ENCODE peak calls at places on chromosomes 4 and X, in seven cellular contexts. Y is CD8-positive, alpha-beta T cell; X is osteocyte; D is GM10248; R is mesothelial cell of epicardium; Q is psoas muscle; A is HCT116. S is an unnamed sample.

GRCh38 chr4:171813195-171813955 is at the start of gene GALNTL6:
- DNase-seq in Y (no peak), X (no peak), D (peak; percentile 8), R (peak; percentile 37), Q (peak; percentile 15), A (no peak), S (peak; percentile 68)

GRCh38 chr4:151250706-151251105 is 26.3 kb upstream of the PRSS48 start:
- DNase-seq in Y (no peak), X (no peak), D (no peak), R (no peak), Q (no peak), A (no peak), S (no peak)

GRCh38 chrX:38627683-38628082 is 66.3 kb downstream of the TSPAN7 start:
- DNase-seq in Y (no peak), X (no peak), D (peak; percentile 13), R (no peak), Q (no peak), A (peak; percentile 22), S (no peak)

GRCh38 chrX:107686792-107687191 is 58.5 kb downstream of the PRPS1 start:
- DNase-seq in Y (no peak), X (no peak), D (no peak), R (no peak), Q (no peak), A (no peak), S (no peak)

GRCh38 chr4:87108142-87108546 is 112.3 kb downstream of the KLHL8 start:
- DNase-seq in Y (no peak), X (no peak), D (no peak), R (no peak), Q (peak; percentile 53), A (peak; percentile 85), S (no peak)

GRCh38 chr4:53920116-53920515 is 144.3 kb downstream of the CHIC2 start:
- DNase-seq in Y (no peak), X (no peak), D (no peak), R (no peak), Q (no peak), A (no peak), S (no peak)

GRCh38 chrX:9873952-9874351 is 87.7 kb downstream of the SHROOM2 start:
- DNase-seq in Y (peak; percentile 14), X (no peak), D (peak; percentile 56), R (no peak), Q (no peak), A (peak; percentile 10), S (no peak)

GRCh38 chr4:45007499-45007898 is 281.1 kb upstream of the GNPDA2 start:
- DNase-seq in Y (no peak), X (no peak), D (no peak), R (no peak), Q (no peak), A (no peak), S (no peak)

GRCh38 chr4:177964061-177964460 is 521.8 kb upstream of the AGA start:
- DNase-seq in Y (no peak), X (no peak), D (no peak), R (no peak), Q (no peak), A (no peak), S (no peak)

GRCh38 chr4:183971938-183972490 is 66.9 kb downstream of the STOX2 start:
- DNase-seq in Y (no peak), X (no peak), D (no peak), R (no peak), Q (no peak), A (no peak), S (no peak)

GRCh38 chrX:114038358-114038757 is 545.5 kb upstream of the HTR2C start:
- DNase-seq in Y (no peak), X (no peak), D (no peak), R (no peak), Q (no peak), A (no peak), S (no peak)

GRCh38 chr4:24809376-24809775 is 14.0 kb downstream of the SOD3 start:
- DNase-seq in Y (no peak), X (no peak), D (no peak), R (no peak), Q (no peak), A (no peak), S (no peak)

GRCh38 chr4:9735515-9735914 is 45.9 kb upstream of the DRD5 start:
- DNase-seq in Y (no peak), X (no peak), D (no peak), R (no peak), Q (no peak), A (no peak), S (no peak)

GRCh38 chrX:105894721-105895120 is 72.4 kb downstream of the NRK start:
- DNase-seq in Y (no peak), X (no peak), D (no peak), R (no peak), Q (no peak), A (no peak), S (no peak)

GRCh38 chrX:6738518-6739470 is 203.9 kb upstream of the VCX3A start:
- DNase-seq in Y (no peak), X (no peak), D (peak; percentile 45), R (no peak), Q (no peak), A (no peak), S (no peak)

GRCh38 chrX:142089193-142089592 is 115.9 kb downstream of the MAGEC2 start:
- DNase-seq in Y (no peak), X (no peak), D (no peak), R (no peak), Q (no peak), A (no peak), S (no peak)

GRCh38 chrX:100980608-100981497 is 11.3 kb downstream of the ARL13A start:
- DNase-seq in Y (no peak), X (no peak), D (no peak), R (no peak), Q (peak; percentile 31), A (peak; percentile 73), S (no peak)

GRCh38 chr4:189843392-189844009 is 97.2 kb upstream of the FRG1 start:
- DNase-seq in Y (no peak), X (no peak), D (no peak), R (no peak), Q (no peak), A (no peak), S (no peak)

GRCh38 chr4:10608501-10609219 is 75.9 kb downstream of the CLNK start:
- DNase-seq in Y (no peak), X (no peak), D (no peak), R (no peak), Q (no peak), A (no peak), S (no peak)

GRCh38 chr4:13627185-13627605 is 330 bp downstream of the BOD1L1 start:
- DNase-seq in Y (no peak), X (no peak), D (no peak), R (no peak), Q (peak; percentile 27), A (no peak), S (peak; percentile 70)

GRCh38 chr4:74503580-74503979 is 58.6 kb downstream of the AREG start:
- DNase-seq in Y (no peak), X (no peak), D (no peak), R (no peak), Q (no peak), A (no peak), S (no peak)

GRCh38 chrX:78708171-78708570 is 39.3 kb upstream of the LPAR4 start:
- DNase-seq in Y (no peak), X (no peak), D (peak; percentile 5), R (no peak), Q (no peak), A (no peak), S (no peak)

GRCh38 chr4:108651068-108651794 is 832 bp downstream of the OSTC start:
- DNase-seq in Y (no peak), X (no peak), D (no peak), R (no peak), Q (no peak), A (no peak), S (no peak)

GRCh38 chr4:54272051-54272450 is 43.0 kb downstream of the PDGFRA start:
- DNase-seq in Y (no peak), X (no peak), D (no peak), R (no peak), Q (no peak), A (no peak), S (no peak)

DNA sequence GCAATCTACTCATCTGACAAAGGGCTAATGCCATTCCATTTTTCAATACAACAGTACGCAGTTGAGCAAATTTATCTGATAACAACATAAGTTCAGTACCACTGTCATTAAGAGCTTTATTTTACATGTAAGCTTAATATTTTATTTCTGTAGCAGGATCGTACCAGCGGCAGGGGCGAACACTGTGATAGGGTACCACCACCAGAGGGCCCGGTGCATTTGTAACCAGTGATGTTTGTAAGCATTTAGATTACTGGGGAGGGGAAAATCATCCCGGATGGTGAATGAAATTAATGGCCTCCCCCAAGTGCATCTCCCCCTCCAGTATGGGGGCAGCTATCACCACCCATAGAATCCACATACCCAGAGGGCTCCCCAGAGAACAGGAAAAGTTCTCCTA is 179.0 kb downstream of the ADGRA3 start:
- DNase-seq in Y (no peak), X (no peak), D (no peak), R (no peak), Q (no peak), A (no peak), S (no peak)
- TF ChIP-seq CTCF in Y (no peak), X (no peak), D (no peak), R (no peak), Q (no peak), A (no peak), S (no peak)

GRCh38 chr4:8321220-8321619 is 51.7 kb downstream of the HTRA3 start:
- DNase-seq in Y (no peak), X (no peak), D (no peak), R (no peak), Q (no peak), A (no peak), S (no peak)

GRCh38 chr4:8318509-8318908 is 49.0 kb downstream of the HTRA3 start:
- DNase-seq in Y (no peak), X (peak; percentile 40), D (no peak), R (no peak), Q (no peak), A (no peak), S (no peak)

GRCh38 chr4:8319731-8320385 is 50.3 kb downstream of the HTRA3 start:
- DNase-seq in Y (no peak), X (peak; percentile 74), D (no peak), R (peak; percentile 9), Q (peak; percentile 31), A (no peak), S (no peak)

GRCh38 chr4:8319061-8319460 is 49.5 kb downstream of the HTRA3 start:
- DNase-seq in Y (no peak), X (peak; percentile 56), D (no peak), R (peak; percentile 8), Q (no peak), A (no peak), S (no peak)

GRCh38 chr4:8320386-8320750 is 50.8 kb downstream of the HTRA3 start:
- DNase-seq in Y (no peak), X (peak; percentile 54), D (no peak), R (no peak), Q (peak; percentile 14), A (no peak), S (peak; percentile 47)
- TF ChIP-seq CTCF in Y (no peak), X (no peak), D (peak; percentile 16), R (no peak), Q (no peak), A (peak; percentile 12), S (no peak)

GRCh38 chr4:157509286-157509685 is 288.8 kb downstream of the GRIA2 start:
- DNase-seq in Y (no peak), X (no peak), D (no peak), R (no peak), Q (no peak), A (no peak), S (no peak)

GRCh38 chr4:157514711-157515110 is 294.2 kb downstream of the GRIA2 start:
- DNase-seq in Y (no peak), X (no peak), D (no peak), R (no peak), Q (no peak), A (no peak), S (no peak)
- TF ChIP-seq CTCF in Y (no peak), X (peak; percentile 32), D (no peak), R (no peak), Q (no peak), A (peak; percentile 32), S (peak; percentile 51)

GRCh38 chrX:51148848-51149247 is 183.8 kb upstream of the NUDT10 start:
- DNase-seq in Y (no peak), X (no peak), D (no peak), R (no peak), Q (no peak), A (peak; percentile 19), S (no peak)
- TF ChIP-seq CTCF in Y (no peak), X (no peak), D (no peak), R (no peak), Q (no peak), A (peak; percentile 27), S (peak; percentile 51)